ENCODE peak calls at places on chromosomes 4 and X, in nine cellular contexts. One of them, this sample, is unnamed.

GRCh38 chrX:40132751-40133150 is 35.0 kb upstream of the BCOR start:
- DNase-seq in transverse colon: peak; percentile 60
- DNase-seq in upper lobe of left lung: no peak
- DNase-seq in A549: peak; percentile 73
- DNase-seq in HCT116: peak; percentile 48
- DNase-seq in tibial nerve: peak; percentile 54
- DNase-seq in GM12891: no peak
- DNase-seq in stomach: peak; percentile 82
- DNase-seq in IMR-90: peak; percentile 81
- DNase-seq in this sample: peak; percentile 89

GRCh38 chr4:107616838-107617389 is 103.1 kb downstream of the PAPSS1 start:
- DNase-seq in tibial nerve: no peak
- DNase-seq in transverse colon: no peak
- DNase-seq in HCT116: no peak
- DNase-seq in upper lobe of left lung: no peak
- DNase-seq in stomach: no peak
- DNase-seq in IMR-90: peak; percentile 13
- DNase-seq in GM12891: no peak
- DNase-seq in A549: no peak
- DNase-seq in this sample: no peak

GRCh38 chr4:113878718-113879117 is 100.7 kb downstream of the ARSJ start:
- DNase-seq in upper lobe of left lung: no peak
- DNase-seq in stomach: no peak
- DNase-seq in GM12891: no peak
- DNase-seq in transverse colon: no peak
- DNase-seq in IMR-90: peak; percentile 57
- DNase-seq in tibial nerve: no peak
- DNase-seq in HCT116: no peak
- DNase-seq in A549: no peak
- DNase-seq in this sample: no peak

GRCh38 chr4:14149469-14150030 is 522.0 kb upstream of the BOD1L1 start:
- DNase-seq in A549: no peak
- DNase-seq in HCT116: no peak
- DNase-seq in tibial nerve: no peak
- DNase-seq in upper lobe of left lung: no peak
- DNase-seq in GM12891: no peak
- DNase-seq in IMR-90: peak; percentile 10
- DNase-seq in stomach: no peak
- DNase-seq in transverse colon: no peak
- DNase-seq in this sample: peak; percentile 23

GRCh38 chrX:142156567-142156966 is 48.5 kb downstream of the MAGEC2 start:
- DNase-seq in stomach: no peak
- DNase-seq in upper lobe of left lung: no peak
- DNase-seq in GM12891: no peak
- DNase-seq in HCT116: no peak
- DNase-seq in IMR-90: no peak
- DNase-seq in tibial nerve: no peak
- DNase-seq in transverse colon: no peak
- DNase-seq in A549: no peak
- DNase-seq in this sample: no peak

GRCh38 chr4:108852691-108853090 is 89.8 kb upstream of the ETNPPL start:
- DNase-seq in transverse colon: no peak
- DNase-seq in IMR-90: no peak
- DNase-seq in stomach: no peak
- DNase-seq in upper lobe of left lung: no peak
- DNase-seq in GM12891: no peak
- DNase-seq in A549: no peak
- DNase-seq in HCT116: no peak
- DNase-seq in tibial nerve: no peak
- DNase-seq in this sample: no peak

GRCh38 chr4:72312032-72312650 is 256.9 kb downstream of the ADAMTS3 start:
- DNase-seq in HCT116: no peak
- DNase-seq in stomach: peak; percentile 29
- DNase-seq in A549: no peak
- DNase-seq in tibial nerve: peak; percentile 46
- DNase-seq in IMR-90: peak; percentile 89
- DNase-seq in upper lobe of left lung: no peak
- DNase-seq in transverse colon: peak; percentile 24
- DNase-seq in GM12891: no peak
- DNase-seq in this sample: peak; percentile 66

GRCh38 chr4:129179276-129179675 is 83.3 kb downstream of the C4orf33 start:
- DNase-seq in HCT116: no peak
- DNase-seq in upper lobe of left lung: no peak
- DNase-seq in transverse colon: no peak
- DNase-seq in IMR-90: no peak
- DNase-seq in stomach: no peak
- DNase-seq in GM12891: no peak
- DNase-seq in A549: no peak
- DNase-seq in tibial nerve: no peak
- DNase-seq in this sample: no peak

GRCh38 chr4:132097046-132097445 is 1052.0 kb upstream of the PCDH10 start:
- DNase-seq in stomach: no peak
- DNase-seq in tibial nerve: no peak
- DNase-seq in transverse colon: no peak
- DNase-seq in IMR-90: no peak
- DNase-seq in A549: no peak
- DNase-seq in GM12891: no peak
- DNase-seq in upper lobe of left lung: no peak
- DNase-seq in HCT116: no peak
- DNase-seq in this sample: no peak

GRCh38 chr4:151436093-151436518 is 27.1 kb downstream of the FHIP1A start:
- DNase-seq in transverse colon: no peak
- DNase-seq in tibial nerve: no peak
- DNase-seq in GM12891: no peak
- DNase-seq in A549: no peak
- DNase-seq in HCT116: no peak
- DNase-seq in IMR-90: peak; percentile 40
- DNase-seq in stomach: no peak
- DNase-seq in upper lobe of left lung: no peak
- DNase-seq in this sample: no peak

GRCh38 chr4:48405924-48406323 is 64.6 kb downstream of the SLAIN2 start:
- DNase-seq in stomach: no peak
- DNase-seq in GM12891: no peak
- DNase-seq in upper lobe of left lung: no peak
- DNase-seq in transverse colon: no peak
- DNase-seq in tibial nerve: no peak
- DNase-seq in HCT116: no peak
- DNase-seq in A549: no peak
- DNase-seq in IMR-90: no peak
- DNase-seq in this sample: no peak

GRCh38 chrX:9133426-9133825 is 99.5 kb upstream of the FAM9B start:
- DNase-seq in stomach: no peak
- DNase-seq in upper lobe of left lung: no peak
- DNase-seq in A549: no peak
- DNase-seq in transverse colon: no peak
- DNase-seq in GM12891: no peak
- DNase-seq in tibial nerve: no peak
- DNase-seq in IMR-90: peak; percentile 64
- DNase-seq in HCT116: no peak
- DNase-seq in this sample: no peak

GRCh38 chrX:13933851-13934250 is 95.8 kb downstream of the GEMIN8 start:
- DNase-seq in transverse colon: no peak
- DNase-seq in stomach: no peak
- DNase-seq in IMR-90: no peak
- DNase-seq in upper lobe of left lung: no peak
- DNase-seq in tibial nerve: no peak
- DNase-seq in A549: no peak
- DNase-seq in HCT116: no peak
- DNase-seq in GM12891: no peak
- DNase-seq in this sample: no peak

GRCh38 chrX:7168366-7168765 is 20.4 kb upstream of the PUDP start:
- DNase-seq in upper lobe of left lung: no peak
- DNase-seq in A549: no peak
- DNase-seq in IMR-90: no peak
- DNase-seq in tibial nerve: no peak
- DNase-seq in GM12891: no peak
- DNase-seq in stomach: no peak
- DNase-seq in HCT116: no peak
- DNase-seq in transverse colon: no peak
- DNase-seq in this sample: no peak

DNA sequence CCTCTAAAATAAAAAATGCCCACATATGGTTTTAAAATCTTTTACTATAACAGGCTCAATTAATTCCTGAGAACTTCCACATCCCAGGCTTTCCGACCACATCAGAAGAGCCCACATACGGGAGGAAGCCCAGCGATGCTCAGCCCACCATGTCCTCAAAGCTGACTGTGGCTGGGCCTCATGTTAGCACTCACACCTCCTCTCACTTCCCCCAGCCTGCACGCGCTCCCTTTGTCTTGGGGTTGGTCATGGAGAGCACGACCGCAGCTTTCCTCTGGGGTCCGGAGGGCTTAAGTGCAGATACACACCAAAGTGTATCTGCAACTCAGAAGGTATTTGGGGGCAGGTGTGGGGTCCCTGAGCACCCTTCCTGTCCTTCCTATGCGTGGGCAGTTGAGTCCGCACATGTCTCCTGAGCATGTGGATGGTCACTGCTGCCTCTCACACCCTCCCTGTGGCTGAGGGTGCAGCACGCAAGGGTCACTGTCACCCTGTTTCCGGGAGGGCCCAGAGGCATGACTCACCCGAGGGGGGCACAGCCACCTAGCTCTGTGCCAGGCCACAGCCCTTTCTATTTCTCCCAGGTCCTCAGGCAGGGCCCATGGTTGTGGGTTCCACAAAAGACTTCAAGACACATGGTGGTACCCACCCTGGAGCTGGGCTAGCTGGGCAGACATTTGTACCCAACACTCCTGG is 21.2 kb downstream of the WDR1 start:
- DNase-seq in upper lobe of left lung: no peak
- DNase-seq in stomach: no peak
- DNase-seq in tibial nerve: no peak
- DNase-seq in IMR-90: no peak
- DNase-seq in A549: no peak
- DNase-seq in HCT116: no peak
- DNase-seq in GM12891: no peak
- DNase-seq in transverse colon: no peak
- DNase-seq in this sample: no peak
- TF ChIP-seq POLR2A in upper lobe of left lung: no peak
- TF ChIP-seq POLR2A in stomach: no peak
- TF ChIP-seq POLR2A in tibial nerve: no peak
- TF ChIP-seq POLR2A in IMR-90: no peak
- TF ChIP-seq POLR2A in A549: no peak
- TF ChIP-seq POLR2A in HCT116: no peak
- TF ChIP-seq POLR2A in GM12891: no peak
- TF ChIP-seq POLR2A in transverse colon: no peak
- TF ChIP-seq POLR2A in this sample: no peak

GRCh38 chr4:10072420-10073017 is 44.1 kb downstream of the WDR1 start:
- DNase-seq in A549: no peak
- DNase-seq in IMR-90: no peak
- DNase-seq in stomach: no peak
- DNase-seq in GM12891: no peak
- DNase-seq in transverse colon: no peak
- DNase-seq in upper lobe of left lung: no peak
- DNase-seq in HCT116: no peak
- DNase-seq in tibial nerve: no peak
- DNase-seq in this sample: no peak
- TF ChIP-seq POLR2A in A549: no peak
- TF ChIP-seq POLR2A in IMR-90: no peak
- TF ChIP-seq POLR2A in stomach: no peak
- TF ChIP-seq POLR2A in GM12891: peak; percentile 61
- TF ChIP-seq POLR2A in transverse colon: no peak
- TF ChIP-seq POLR2A in upper lobe of left lung: no peak
- TF ChIP-seq POLR2A in HCT116: no peak
- TF ChIP-seq POLR2A in tibial nerve: no peak
- TF ChIP-seq POLR2A in this sample: no peak

DNA sequence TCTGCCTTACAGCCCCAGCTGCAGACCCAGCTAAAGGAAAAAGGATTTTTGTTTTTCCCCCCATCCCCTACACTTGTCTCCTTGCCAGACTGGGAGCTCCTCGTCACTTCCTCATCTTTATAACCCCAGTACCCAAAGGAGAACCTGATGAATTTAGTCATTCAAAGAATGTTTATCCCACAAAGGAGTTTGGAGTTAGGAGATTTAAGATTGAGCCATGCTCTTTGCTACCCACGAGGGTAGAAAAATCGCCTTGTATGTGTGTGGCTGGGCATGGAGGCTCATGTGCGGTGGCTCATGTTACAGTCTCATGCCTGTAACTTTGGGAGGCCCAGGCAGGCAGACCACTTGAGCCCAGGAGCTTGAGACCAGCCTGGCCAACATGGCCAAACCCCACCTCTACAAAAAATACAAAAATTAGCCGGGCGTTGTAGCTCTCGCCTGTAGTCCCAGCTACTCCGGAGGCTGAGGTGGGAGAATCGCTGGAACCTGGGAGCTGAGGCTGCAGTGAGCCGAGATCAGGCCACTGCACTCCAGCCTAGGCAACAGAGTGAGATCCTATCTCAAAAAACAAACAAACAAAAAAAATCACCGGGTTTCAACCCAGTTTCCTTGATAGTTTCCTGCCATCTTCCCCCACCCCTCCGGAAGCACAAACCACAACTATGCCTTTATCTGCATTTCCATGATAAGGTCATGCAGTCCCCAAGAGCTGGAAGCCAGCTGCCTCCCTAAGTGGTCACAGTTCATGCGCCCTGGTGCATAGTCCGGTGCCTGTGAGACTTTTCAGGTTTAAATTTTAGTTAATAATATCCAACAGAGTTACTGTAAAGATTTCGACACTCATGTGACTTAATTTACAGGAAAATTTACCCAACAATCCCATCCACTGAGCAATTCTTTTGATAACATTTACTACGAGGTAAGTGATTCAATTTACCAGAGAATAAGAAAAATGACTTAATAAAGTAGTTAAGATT is 1.5 kb downstream of the CFAP97 start:
- DNase-seq in tibial nerve: no peak
- DNase-seq in transverse colon: no peak
- DNase-seq in GM12891: no peak
- DNase-seq in stomach: no peak
- DNase-seq in HCT116: no peak
- DNase-seq in IMR-90: peak; percentile 42
- DNase-seq in upper lobe of left lung: no peak
- DNase-seq in A549: no peak
- DNase-seq in this sample: no peak
- TF ChIP-seq POLR2A in tibial nerve: no peak
- TF ChIP-seq POLR2A in transverse colon: no peak
- TF ChIP-seq POLR2A in GM12891: no peak
- TF ChIP-seq POLR2A in stomach: no peak
- TF ChIP-seq POLR2A in HCT116: no peak
- TF ChIP-seq POLR2A in IMR-90: no peak
- TF ChIP-seq POLR2A in upper lobe of left lung: no peak
- TF ChIP-seq POLR2A in A549: no peak
- TF ChIP-seq POLR2A in this sample: no peak

GRCh38 chr4:79923290-79923689 is 149.7 kb downstream of the ANTXR2 start:
- DNase-seq in upper lobe of left lung: no peak
- DNase-seq in IMR-90: no peak
- DNase-seq in stomach: no peak
- DNase-seq in HCT116: no peak
- DNase-seq in transverse colon: no peak
- DNase-seq in A549: no peak
- DNase-seq in tibial nerve: no peak
- DNase-seq in GM12891: no peak
- DNase-seq in this sample: no peak
- TF ChIP-seq POLR2A in upper lobe of left lung: no peak
- TF ChIP-seq POLR2A in IMR-90: no peak
- TF ChIP-seq POLR2A in stomach: no peak
- TF ChIP-seq POLR2A in HCT116: no peak
- TF ChIP-seq POLR2A in transverse colon: no peak
- TF ChIP-seq POLR2A in A549: no peak
- TF ChIP-seq POLR2A in tibial nerve: no peak
- TF ChIP-seq POLR2A in GM12891: no peak
- TF ChIP-seq POLR2A in this sample: no peak

GRCh38 chrX:31266172-31267076 is 194.6 kb upstream of the FTHL17 start:
- DNase-seq in upper lobe of left lung: peak; percentile 93
- DNase-seq in stomach: peak; percentile 65
- DNase-seq in IMR-90: no peak
- DNase-seq in A549: no peak
- DNase-seq in tibial nerve: peak; percentile 29
- DNase-seq in HCT116: no peak
- DNase-seq in GM12891: peak; percentile 53
- DNase-seq in transverse colon: peak; percentile 59
- DNase-seq in this sample: peak; percentile 38
- TF ChIP-seq POLR2A in upper lobe of left lung: peak; percentile 63
- TF ChIP-seq POLR2A in stomach: no peak
- TF ChIP-seq POLR2A in IMR-90: no peak
- TF ChIP-seq POLR2A in A549: no peak
- TF ChIP-seq POLR2A in tibial nerve: no peak
- TF ChIP-seq POLR2A in HCT116: no peak
- TF ChIP-seq POLR2A in GM12891: no peak
- TF ChIP-seq POLR2A in transverse colon: no peak
- TF ChIP-seq POLR2A in this sample: peak; percentile 59

This sample was measured in adrenal gland.